ENCODE peak calls at places on chromosomes 6 and 20, in ten cellular contexts. G is spleen; Y is occipital lobe; A is activated CD4-positive, alpha-beta T cell treated with anti-CD3 and anti-CD28 coated beads, Interleukin-2, amount 50 U/mL, for 48 hours; K is activated CD4-positive, alpha-beta memory T cell treated with anti-CD3 and anti-CD28 coated beads, Interleukin-2, amount 10 ng/mL, durations not matched to agents 7 days and 5 days; Z is germinal center; X is HS-5; F is NCI-H1417; H is lung; E is central memory CD4-positive, alpha-beta T cell. B is an unnamed sample.

GRCh38 chr6:85078071-85078470 is 313.7 kb upstream of the TBX18 start:
- DNase-seq in G (no peak), Y (no peak), A (no peak), K (no peak), Z (no peak), X (peak), F (no peak), H (no peak), E (no peak), B (peak)

GRCh38 chr20:62938105-62938888 is at the start of gene GID8:
- DNase-seq in G (peak), Y (no peak), A (peak), K (no peak), Z (no peak), X (no peak), F (peak), H (no peak), E (no peak), B (no peak)

GRCh38 chr6:1200706-1201105 is 111.2 kb upstream of the FOXQ1 start:
- DNase-seq in G (no peak), Y (no peak), A (no peak), K (no peak), Z (no peak), X (no peak), F (no peak), H (no peak), E (no peak), B (peak)

GRCh38 chr20:58651823-58652605 is 931 bp downstream of the STX16 start:
- DNase-seq in G (peak), Y (peak), A (peak), K (peak), Z (peak), X (peak), F (peak), H (peak), E (peak), B (no peak)

GRCh38 chr20:54023406-54023805 is 47.0 kb downstream of the BCAS1 start:
- DNase-seq in G (no peak), Y (no peak), A (no peak), K (no peak), Z (no peak), X (no peak), F (no peak), H (no peak), E (no peak), B (no peak)

GRCh38 chr6:73941892-73942291 is 245.9 kb downstream of the CD109 start:
- DNase-seq in G (no peak), Y (no peak), A (no peak), K (no peak), Z (no peak), X (no peak), F (no peak), H (no peak), E (no peak), B (no peak)

GRCh38 chr6:156916108-156916801 is 139.1 kb downstream of the ARID1B start:
- DNase-seq in G (no peak), Y (no peak), A (no peak), K (no peak), Z (peak), X (no peak), F (no peak), H (no peak), E (no peak), B (no peak)

GRCh38 chr6:166625356-166625755 is 1.7 kb downstream of the RPS6KA2 start:
- DNase-seq in G (no peak), Y (no peak), A (no peak), K (no peak), Z (no peak), X (no peak), F (no peak), H (no peak), E (no peak), B (no peak)

GRCh38 chr6:149862901-149863595 is 1.1 kb downstream of the LRP11 start:
- DNase-seq in G (peak), Y (peak), A (peak), K (peak), Z (peak), X (no peak), F (peak), H (peak), E (no peak), B (no peak)

GRCh38 chr6:143112837-143113236 is 52.1 kb downstream of the AIG1 start:
- DNase-seq in G (no peak), Y (no peak), A (no peak), K (no peak), Z (no peak), X (no peak), F (no peak), H (no peak), E (no peak), B (no peak)

GRCh38 chr6:12288211-12288618 is 1.9 kb upstream of the EDN1 start:
- DNase-seq in G (peak), Y (no peak), A (no peak), K (no peak), Z (no peak), X (no peak), F (peak), H (no peak), E (no peak), B (no peak)

GRCh38 chr6:37794825-37795224 is 24.7 kb upstream of the ZFAND3 start:
- DNase-seq in G (no peak), Y (no peak), A (no peak), K (no peak), Z (no peak), X (peak), F (no peak), H (no peak), E (no peak), B (no peak)

GRCh38 chr20:39574061-39574460 is 611.9 kb downstream of the DHX35 start:
- DNase-seq in G (no peak), Y (no peak), A (no peak), K (no peak), Z (no peak), X (no peak), F (no peak), H (no peak), E (no peak), B (no peak)

GRCh38 chr20:23870461-23870860 is 9.1 kb downstream of the CST5 start:
- DNase-seq in G (no peak), Y (no peak), A (no peak), K (no peak), Z (no peak), X (no peak), F (no peak), H (no peak), E (no peak), B (no peak)

GRCh38 chr6:69883551-69883950 is 17.2 kb downstream of the COL19A1 start:
- DNase-seq in G (no peak), Y (no peak), A (no peak), K (no peak), Z (no peak), X (no peak), F (no peak), H (no peak), E (no peak), B (no peak)

GRCh38 chr20:25237610-25238318 is 10.1 kb upstream of the PYGB start:
- DNase-seq in G (no peak), Y (peak), A (peak), K (peak), Z (no peak), X (peak), F (no peak), H (peak), E (no peak), B (peak)